ENCODE peak calls at places on chromosome 12, in four cellular contexts. One of them, this sample, is unnamed.

GRCh38 chr12:6230321-6231110 is 30.3 kb downstream of the CD9 start:
- DNase-seq in psoas muscle: peak
- DNase-seq in body of pancreas: peak
- DNase-seq in heart left ventricle: peak
- DNase-seq in this sample: peak

GRCh38 chr12:62758216-62758615 is 176.7 kb downstream of the PPM1H start:
- DNase-seq in heart left ventricle: no peak
- DNase-seq in body of pancreas: no peak
- DNase-seq in psoas muscle: no peak
- DNase-seq in this sample: peak

GRCh38 chr12:92121826-92122225 is 23.8 kb downstream of the BTG1 start:
- DNase-seq in psoas muscle: no peak
- DNase-seq in body of pancreas: no peak
- DNase-seq in heart left ventricle: no peak
- DNase-seq in this sample: no peak

GRCh38 chr12:26179829-26180228 is 15.5 kb upstream of the SSPN start:
- DNase-seq in body of pancreas: no peak
- DNase-seq in heart left ventricle: no peak
- DNase-seq in psoas muscle: no peak
- DNase-seq in this sample: no peak

GRCh38 chr12:119440961-119441360 is 106.4 kb downstream of the CCDC60 start:
- DNase-seq in body of pancreas: no peak
- DNase-seq in psoas muscle: no peak
- DNase-seq in heart left ventricle: no peak
- DNase-seq in this sample: no peak

GRCh38 chr12:53755451-53756290 is 3.9 kb upstream of the CISTR start:
- DNase-seq in heart left ventricle: no peak
- DNase-seq in psoas muscle: no peak
- DNase-seq in body of pancreas: no peak
- DNase-seq in this sample: no peak

GRCh38 chr12:130186631-130187269 is 24.5 kb downstream of the FZD10 start:
- DNase-seq in heart left ventricle: no peak
- DNase-seq in body of pancreas: no peak
- DNase-seq in psoas muscle: no peak
- DNase-seq in this sample: no peak

GRCh38 chr12:122845865-122846621 is 10.8 kb downstream of the HIP1R start:
- DNase-seq in heart left ventricle: no peak
- DNase-seq in psoas muscle: no peak
- DNase-seq in body of pancreas: peak
- DNase-seq in this sample: no peak

GRCh38 chr12:72523754-72524153 is 251.6 kb downstream of the TRHDE start:
- DNase-seq in body of pancreas: no peak
- DNase-seq in heart left ventricle: no peak
- DNase-seq in psoas muscle: no peak
- DNase-seq in this sample: no peak

GRCh38 chr12:19894049-19894448 is 454.8 kb downstream of the AEBP2 start:
- DNase-seq in psoas muscle: no peak
- DNase-seq in body of pancreas: no peak
- DNase-seq in heart left ventricle: no peak
- DNase-seq in this sample: no peak

GRCh38 chr12:14975451-14975850 is 2.6 kb downstream of the PDE6H start:
- DNase-seq in body of pancreas: no peak
- DNase-seq in psoas muscle: no peak
- DNase-seq in heart left ventricle: no peak
- DNase-seq in this sample: no peak

GRCh38 chr12:104215638-104216297 is at the start of gene TXNRD1:
- DNase-seq in psoas muscle: peak
- DNase-seq in heart left ventricle: peak
- DNase-seq in body of pancreas: peak
- DNase-seq in this sample: peak
- H3K4me3 ChIP-seq in psoas muscle: peak
- H3K4me3 ChIP-seq in heart left ventricle: peak
- H3K4me3 ChIP-seq in body of pancreas: peak
- H3K4me3 ChIP-seq in this sample: peak

GRCh38 chr12:79124385-79124784 is 259.8 kb downstream of the SYT1 start:
- DNase-seq in heart left ventricle: no peak
- DNase-seq in psoas muscle: no peak
- DNase-seq in body of pancreas: no peak
- DNase-seq in this sample: no peak

GRCh38 chr12:79115743-79116142 is 251.2 kb downstream of the SYT1 start:
- DNase-seq in psoas muscle: no peak
- DNase-seq in body of pancreas: no peak
- DNase-seq in heart left ventricle: no peak
- DNase-seq in this sample: no peak

GRCh38 chr12:79125358-79125757 is 260.8 kb downstream of the SYT1 start:
- DNase-seq in heart left ventricle: no peak
- DNase-seq in body of pancreas: no peak
- DNase-seq in psoas muscle: no peak
- DNase-seq in this sample: no peak

GRCh38 chr12:79119796-79120195 is 255.2 kb downstream of the SYT1 start:
- DNase-seq in psoas muscle: no peak
- DNase-seq in heart left ventricle: no peak
- DNase-seq in body of pancreas: no peak
- DNase-seq in this sample: no peak

GRCh38 chr12:79121486-79121885 is 256.9 kb downstream of the SYT1 start:
- DNase-seq in body of pancreas: no peak
- DNase-seq in psoas muscle: no peak
- DNase-seq in heart left ventricle: no peak
- DNase-seq in this sample: no peak
- TF ChIP-seq CTCF in body of pancreas: no peak
- TF ChIP-seq CTCF in psoas muscle: no peak
- TF ChIP-seq CTCF in heart left ventricle: no peak
- TF ChIP-seq CTCF in this sample: peak

DNA sequence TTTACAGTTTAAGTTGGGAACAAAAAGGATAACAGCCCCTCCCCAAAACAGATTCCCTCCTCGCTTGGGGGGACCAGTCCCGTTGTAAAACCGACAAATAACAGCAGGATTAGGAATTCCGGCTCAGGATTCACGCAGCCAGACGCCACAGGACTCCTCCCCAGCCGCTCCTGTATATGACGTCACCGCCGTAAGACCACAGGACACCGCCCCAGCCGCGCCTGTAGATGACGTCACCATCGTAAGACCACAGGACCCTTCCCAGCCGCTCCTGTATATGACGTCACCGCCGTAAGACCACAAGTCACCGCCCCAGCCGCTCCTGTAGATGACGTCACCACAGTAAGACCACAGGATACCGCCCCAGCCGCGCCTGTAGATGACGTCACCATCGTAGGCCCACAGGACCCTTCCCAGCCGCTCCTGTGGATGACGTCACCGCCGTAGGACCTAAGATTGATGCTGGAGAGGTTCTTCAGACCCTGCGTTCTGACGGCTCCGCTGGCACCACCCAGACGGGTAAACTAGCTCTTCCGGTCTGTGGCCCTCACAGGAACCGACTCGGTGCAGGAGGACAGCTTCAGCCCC is 44.0 kb upstream of the FBRSL1 start:
- DNase-seq in body of pancreas: peak
- DNase-seq in heart left ventricle: no peak
- DNase-seq in psoas muscle: no peak
- DNase-seq in this sample: peak
- H3K4me3 ChIP-seq in body of pancreas: no peak
- H3K4me3 ChIP-seq in heart left ventricle: peak
- H3K4me3 ChIP-seq in psoas muscle: no peak
- H3K4me3 ChIP-seq in this sample: peak

GRCh38 chr12:51362307-51362706 is 15.8 kb upstream of the CELA1 start:
- DNase-seq in body of pancreas: no peak
- DNase-seq in heart left ventricle: no peak
- DNase-seq in psoas muscle: no peak
- DNase-seq in this sample: no peak
- TF ChIP-seq CTCF in body of pancreas: no peak
- TF ChIP-seq CTCF in heart left ventricle: no peak
- TF ChIP-seq CTCF in psoas muscle: no peak
- TF ChIP-seq CTCF in this sample: no peak

This sample was measured in astrocyte of the spinal cord.